ENCODE peak calls at places on chromosome 19, in four cellular contexts. Y is suprapubic skin, B is tibial nerve, A is heart left ventricle. U is an unnamed sample.

GRCh38 chr19:53424968-53425597 is 6.7 kb upstream of the ZNF761 start:
- DNase-seq in Y (peak; percentile 72), B (peak; percentile 71), A (peak; percentile 76), U (peak; percentile 86)

GRCh38 chr19:611506-611869 is 21.8 kb downstream of the HCN2 start:
- DNase-seq in Y (no peak), B (no peak), A (no peak), U (no peak)

GRCh38 chr19:6220385-6221191 is 59.2 kb downstream of the MLLT1 start:
- DNase-seq in Y (no peak), B (peak; percentile 66), A (peak; percentile 75), U (peak; percentile 84)

GRCh38 chr19:34364830-34365462 is at the start of gene GPI:
- DNase-seq in Y (no peak), B (peak; percentile 29), A (peak; percentile 84), U (peak; percentile 58)

GRCh38 chr19:28021316-28022185 is 1191.4 kb downstream of the UQCRFS1 start:
- DNase-seq in Y (no peak), B (no peak), A (no peak), U (no peak)

GRCh38 chr19:33054623-33055022 is 10.1 kb downstream of the RHPN2 start:
- DNase-seq in Y (peak; percentile 84), B (no peak), A (no peak), U (no peak)

GRCh38 chr19:35281303-35281702 is 1.0 kb upstream of the HAMP start:
- DNase-seq in Y (no peak), B (no peak), A (no peak), U (no peak)

GRCh38 chr19:7013678-7014077 is 7.6 kb downstream of the MBD3L2B start:
- DNase-seq in Y (no peak), B (no peak), A (no peak), U (no peak)

GRCh38 chr19:34366670-34367423 is 1.9 kb downstream of the GPI start:
- DNase-seq in Y (no peak), B (no peak), A (no peak), U (no peak)

GRCh38 chr19:33168528-33168927 is 25.6 kb upstream of the LRP3 start:
- DNase-seq in Y (no peak), B (no peak), A (no peak), U (no peak)

GRCh38 chr19:17248011-17248776 is 2.5 kb upstream of the NR2F6 start:
- DNase-seq in Y (no peak), B (no peak), A (no peak), U (no peak)

GRCh38 chr19:21698215-21698614 is 69.2 kb downstream of the ZNF100 start:
- DNase-seq in Y (no peak), B (peak; percentile 22), A (no peak), U (no peak)

GRCh38 chr19:51572415-51572814 is 1.3 kb downstream of the ZNF175 start:
- DNase-seq in Y (no peak), B (no peak), A (no peak), U (no peak)

GRCh38 chr19:4638828-4639530 is at the start of gene TNFAIP8L1:
- DNase-seq in Y (peak; percentile 97), B (peak; percentile 97), A (peak; percentile 99), U (peak; percentile 95)
- H3K4me1 ChIP-seq in Y (peaks cover 47% of the 10 kb centered on the region), B (peaks cover 34% of the 10 kb centered on the region), A (peaks cover 50% of the 10 kb centered on the region), U (peaks cover 3% of the 10 kb centered on the region)

GRCh38 chr19:2335848-2336247 is 7.4 kb downstream of the SPPL2B start:
- DNase-seq in Y (no peak), B (no peak), A (no peak), U (no peak)

GRCh38 chr19:2338055-2338615 is 9.7 kb downstream of the SPPL2B start:
- DNase-seq in Y (no peak), B (no peak), A (no peak), U (no peak)

GRCh38 chr19:2337329-2337707 is 8.8 kb downstream of the SPPL2B start:
- DNase-seq in Y (no peak), B (peak; percentile 35), A (no peak), U (peak; percentile 60)

GRCh38 chr19:2334986-2335846 is 6.7 kb downstream of the SPPL2B start:
- DNase-seq in Y (no peak), B (no peak), A (no peak), U (peak; percentile 13)

GRCh38 chr19:2336528-2337328 is 8.2 kb downstream of the SPPL2B start:
- DNase-seq in Y (no peak), B (no peak), A (no peak), U (no peak)
- TF ChIP-seq POLR2A in Y (no peak), B (no peak), A (no peak), U (no peak)

GRCh38 chr19:30693179-30693578 is 321.0 kb downstream of the ZNF536 start:
- DNase-seq in Y (no peak), B (no peak), A (no peak), U (no peak)

GRCh38 chr19:30690935-30691505 is 318.8 kb downstream of the ZNF536 start:
- DNase-seq in Y (no peak), B (no peak), A (no peak), U (no peak)

GRCh38 chr19:30694156-30694555 is 322.0 kb downstream of the ZNF536 start:
- DNase-seq in Y (no peak), B (no peak), A (no peak), U (no peak)

GRCh38 chr19:30691767-30692516 is 319.8 kb downstream of the ZNF536 start:
- DNase-seq in Y (no peak), B (peak; percentile 34), A (no peak), U (no peak)

GRCh38 chr19:30692517-30692870 is 320.3 kb downstream of the ZNF536 start:
- DNase-seq in Y (no peak), B (no peak), A (no peak), U (no peak)
- H3K4me1 ChIP-seq in Y (peaks cover 14% of the 10 kb centered on the region), B (peaks cover 2% of the 10 kb centered on the region), A (peaks cover 12% of the 10 kb centered on the region), U (peaks cover 1% of the 10 kb centered on the region)

DNA sequence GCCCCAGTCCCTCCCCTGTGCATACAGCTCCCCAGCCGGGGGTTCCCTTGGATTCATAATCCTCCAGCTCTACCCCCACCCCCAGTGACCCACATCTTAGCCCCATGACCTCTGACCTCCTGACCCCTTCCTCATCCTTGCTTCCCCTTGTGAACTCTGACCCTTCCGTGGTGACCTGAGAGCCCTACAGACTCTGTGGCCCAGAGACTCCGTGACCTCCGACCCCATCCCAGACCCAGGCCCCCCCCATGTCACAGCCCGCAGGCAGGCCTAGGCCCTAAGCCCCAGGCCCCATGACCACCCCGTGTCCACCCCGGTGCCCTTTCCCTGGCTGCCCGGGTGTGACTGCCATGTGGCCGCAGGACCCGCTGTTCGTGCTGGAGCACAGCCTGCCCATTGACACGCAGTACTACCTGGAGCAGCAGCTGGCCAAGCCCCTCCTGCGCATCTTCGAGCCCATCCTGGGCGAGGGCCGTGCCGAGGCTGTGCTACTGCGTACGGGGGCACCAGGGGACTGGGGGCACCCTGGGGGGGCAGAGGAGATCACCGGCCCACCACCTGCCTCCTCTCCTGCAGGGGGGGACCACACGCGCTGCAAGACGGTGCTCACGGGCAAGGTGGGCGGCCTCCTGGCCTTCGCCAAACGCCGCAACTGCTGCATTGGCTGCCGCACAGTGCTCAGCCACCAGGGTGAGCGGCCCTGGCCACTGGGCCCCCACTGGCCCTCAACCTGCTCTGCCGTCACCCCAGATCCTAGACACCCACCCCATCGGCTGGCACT is 2.5 kb upstream of the SPIB start:
- DNase-seq in Y (no peak), B (no peak), A (no peak), U (no peak)
- TF ChIP-seq POLR2A in Y (no peak), B (no peak), A (no peak), U (no peak)

DNA sequence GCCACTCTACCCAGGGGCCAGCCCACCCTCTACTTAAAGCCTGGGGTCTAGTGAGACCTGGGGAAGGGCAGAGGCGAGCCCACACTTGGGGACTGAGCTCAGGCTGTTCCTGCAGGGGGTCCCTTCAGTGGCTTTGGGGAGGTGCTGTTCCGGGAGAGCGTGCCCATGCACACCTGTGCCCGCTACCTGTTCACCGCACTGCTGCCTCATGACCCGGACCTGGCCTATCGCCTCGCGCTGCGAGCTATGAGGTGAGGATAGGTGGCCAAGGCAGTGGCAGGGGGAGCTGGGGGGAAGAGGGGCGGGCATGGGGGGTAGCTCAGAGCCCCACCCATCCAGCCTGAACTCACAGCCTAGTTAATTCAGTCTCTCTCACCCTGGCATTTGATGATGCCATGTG is 24.0 kb downstream of the ZSWIM4 start:
- DNase-seq in Y (no peak), B (no peak), A (no peak), U (no peak)
- H3K4me1 ChIP-seq in Y (peaks cover 19% of the 10 kb centered on the region), B (peaks cover 8% of the 10 kb centered on the region), A (peaks cover 19% of the 10 kb centered on the region), U (no peaks in the 10 kb centered on the region)

GRCh38 chr19:3621689-3622088 is 4.9 kb downstream of the CACTIN start:
- DNase-seq in Y (no peak), B (no peak), A (no peak), U (no peak)

GRCh38 chr19:3618811-3619630 is 7.6 kb downstream of the CACTIN start:
- DNase-seq in Y (no peak), B (no peak), A (peak; percentile 58), U (no peak)

GRCh38 chr19:3620817-3621547 is 5.6 kb downstream of the CACTIN start:
- DNase-seq in Y (no peak), B (no peak), A (no peak), U (no peak)

GRCh38 chr19:3619631-3620012 is 7.0 kb downstream of the CACTIN start:
- DNase-seq in Y (no peak), B (no peak), A (no peak), U (peak; percentile 33)

GRCh38 chr19:3620145-3620816 is 6.3 kb downstream of the CACTIN start:
- DNase-seq in Y (no peak), B (no peak), A (no peak), U (peak; percentile 48)
- TF ChIP-seq POLR2A in Y (no peak), B (no peak), A (no peak), U (no peak)

DNA sequence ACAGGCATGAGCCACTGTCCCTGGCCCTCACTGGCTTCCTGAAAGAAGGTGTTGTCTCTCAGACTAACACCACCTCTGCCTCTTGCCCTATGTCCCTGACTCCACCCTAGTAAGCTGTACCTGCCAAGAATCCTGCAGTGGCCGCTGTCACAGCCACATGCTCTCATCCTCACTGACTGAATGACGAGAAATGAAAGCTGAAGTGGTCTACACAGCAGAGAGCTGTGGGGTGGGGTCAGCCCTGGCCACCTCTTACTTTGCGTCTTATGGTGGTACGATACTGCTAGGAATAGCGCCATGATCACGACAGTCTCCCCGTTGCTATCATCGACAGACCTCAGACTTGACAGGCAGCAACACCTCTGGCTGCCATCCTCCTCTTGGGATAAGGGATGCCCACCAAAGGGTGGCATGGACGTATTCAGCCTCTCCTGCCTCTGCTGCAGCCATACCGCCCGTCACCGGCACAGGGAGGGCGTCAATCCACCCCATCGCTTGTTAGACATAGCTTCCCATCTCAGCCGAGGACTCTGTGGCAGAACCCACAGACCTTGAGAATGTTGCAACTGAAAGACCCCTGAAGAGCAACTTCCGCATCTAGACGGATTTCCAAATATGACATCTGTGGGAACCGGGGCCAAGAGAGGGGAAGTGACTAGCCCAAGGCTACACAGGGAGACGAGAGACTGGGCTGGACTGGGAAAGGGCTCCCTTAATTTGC is 809 bp downstream of the MYO1F start:
- DNase-seq in Y (no peak), B (no peak), A (no peak), U (no peak)
- H3K4me1 ChIP-seq in Y (peaks cover 34% of the 10 kb centered on the region), B (peaks cover 25% of the 10 kb centered on the region), A (peaks cover 14% of the 10 kb centered on the region), U (no peaks in the 10 kb centered on the region)